ENCODE peak calls at places on chromosomes 2 and 18, in seven cellular contexts. E is heart left ventricle, M is choroid plexus epithelial cell, A is HAP-1, G is left lung, S is Peyer's patch, Q is cardiac fibroblast. O is an unnamed sample.
A peak's percentile ranks its signal among the peaks of the same experiment; 100 is the strongest.

GRCh38 chr2:217988014-217988839 is 14.6 kb downstream of the TNS1 start:
- DNase-seq in Q (peak; percentile 80), G (peak; percentile 88), A (peak; percentile 40), S (peak; percentile 59), M (peak; percentile 82), E (peak; percentile 88), O (peak; percentile 23)

GRCh38 chr2:217932661-217933325 is 70.0 kb downstream of the TNS1 start:
- DNase-seq in M (no peak), S (no peak), G (no peak), A (no peak), E (peak; percentile 70), Q (peak; percentile 52), O (no peak)

GRCh38 chr2:233418761-233419625 is 64.7 kb downstream of the DGKD start:
- DNase-seq in A (no peak), M (peak; percentile 53), Q (peak; percentile 74), E (peak; percentile 88), G (no peak), S (peak; percentile 80), O (no peak)

GRCh38 chr2:177763532-177764265 is 308.9 kb downstream of the PDE11A start:
- DNase-seq in E (peak; percentile 74), Q (peak; percentile 75), M (peak; percentile 77), A (peak; percentile 67), G (peak; percentile 70), S (peak; percentile 62), O (peak; percentile 77)

GRCh38 chr2:53987336-53987921 is 16.6 kb upstream of the PSME4 start:
- DNase-seq in M (peak; percentile 78), G (no peak), Q (peak; percentile 62), S (no peak), E (no peak), A (no peak), O (no peak)

GRCh38 chr2:101837354-101837753 is 139.8 kb downstream of the MAP4K4 start:
- DNase-seq in G (no peak), Q (no peak), E (no peak), A (no peak), M (peak; percentile 27), S (no peak), O (no peak)

GRCh38 chr18:199214-199613 is 40.9 kb downstream of the USP14 start:
- DNase-seq in G (no peak), A (no peak), E (no peak), Q (no peak), S (no peak), M (no peak), O (no peak)

GRCh38 chr2:182208421-182208820 is 218.4 kb downstream of the PDE1A start:
- DNase-seq in S (no peak), M (no peak), G (no peak), A (no peak), E (no peak), Q (no peak), O (no peak)

GRCh38 chr2:81266106-81266505 is 961.6 kb upstream of the LRRTM1 start:
- DNase-seq in M (no peak), G (no peak), Q (peak; percentile 1), S (no peak), A (peak; percentile 20), E (no peak), O (peak; percentile 35)

GRCh38 chr2:196767101-196767500 is 32.4 kb downstream of the GTF3C3 start:
- DNase-seq in M (no peak), E (no peak), G (no peak), Q (no peak), S (no peak), A (no peak), O (no peak)

GRCh38 chr18:13191779-13192178 is 26.8 kb upstream of the LDLRAD4 start:
- DNase-seq in Q (peak; percentile 61), A (no peak), E (no peak), S (no peak), M (peak; percentile 48), G (no peak), O (no peak)

GRCh38 chr2:120308038-120308910 is 37.7 kb upstream of the INHBB start:
- DNase-seq in G (no peak), E (peak; percentile 23), Q (no peak), A (no peak), M (no peak), S (no peak), O (no peak)

GRCh38 chr18:2028986-2029385 is 542.3 kb downstream of the METTL4 start:
- DNase-seq in A (no peak), E (no peak), M (no peak), G (no peak), Q (no peak), S (no peak), O (no peak)

DNA sequence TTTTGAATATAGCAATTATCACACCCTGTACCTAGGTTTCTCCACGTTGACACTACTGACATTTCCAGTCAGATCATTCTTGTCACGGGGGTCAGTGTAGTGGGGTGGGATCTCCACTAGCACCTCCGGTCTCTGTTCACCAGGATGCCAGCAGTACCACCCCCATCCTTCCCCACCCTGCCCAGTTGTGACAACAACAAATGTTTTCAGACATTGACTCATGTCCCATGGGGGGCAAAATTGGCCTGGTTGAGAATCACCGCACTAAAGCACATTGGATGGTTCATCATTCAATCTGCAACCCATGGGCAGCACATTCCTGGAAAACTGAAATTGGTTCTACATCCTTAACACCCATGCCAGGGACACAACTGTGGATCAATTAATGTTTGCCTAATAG is 32.3 kb downstream of the FEZ2 start:
- DNase-seq in S (no peak), E (no peak), M (no peak), A (no peak), Q (no peak), G (no peak), O (no peak)
- H3K4me3 ChIP-seq in S (no peak overlapping the region), E (no peak overlapping the region), M (no peak overlapping the region), A (no peak overlapping the region), Q (no peak overlapping the region), G (no peak overlapping the region), O (no peak overlapping the region)

GRCh38 chr18:23995180-23995579 is 19.4 kb upstream of the TTC39C start:
- DNase-seq in S (no peak), A (no peak), Q (no peak), M (no peak), G (no peak), E (no peak), O (no peak)
- H3K4me3 ChIP-seq in S (no peak overlapping the region), A (no peak overlapping the region), Q (no peak overlapping the region), M (no peak overlapping the region), G (no peak overlapping the region), E (no peak overlapping the region), O (no peak overlapping the region)

GRCh38 chr2:149585317-149585885 is 2.2 kb downstream of the MMADHC start:
- DNase-seq in E (no peak), S (no peak), Q (no peak), A (no peak), M (no peak), G (no peak), O (no peak)
- H3K4me3 ChIP-seq in E (peak overlapping the region; percentile 86), S (no peak overlapping the region), Q (no peak overlapping the region), A (peak overlapping the region; percentile 70), M (peak overlapping the region; percentile 90), G (no peak overlapping the region), O (no peak overlapping the region)

DNA sequence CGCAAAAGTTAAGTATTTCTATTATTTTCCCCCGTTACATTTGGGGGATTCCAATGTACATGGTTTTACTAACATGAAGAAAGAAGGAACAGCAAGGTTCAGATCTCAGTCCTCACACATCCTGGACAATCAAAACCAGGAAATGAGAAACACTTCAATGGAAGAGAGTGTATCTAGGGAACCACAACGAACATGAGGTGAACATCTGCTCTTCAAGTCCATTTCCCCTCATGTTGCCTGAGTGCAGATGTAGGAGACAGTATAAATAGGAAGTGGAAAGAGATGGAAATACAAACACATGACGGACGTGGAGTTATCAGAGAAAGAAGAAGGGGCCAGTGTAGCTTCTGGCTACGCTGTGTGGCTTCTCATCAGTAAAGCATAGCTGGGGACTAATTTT is 52.6 kb downstream of the CHN1 start:
- DNase-seq in A (no peak), M (peak; percentile 59), G (no peak), E (no peak), Q (no peak), S (no peak), O (peak; percentile 48)
- H3K4me3 ChIP-seq in A (no peak overlapping the region), M (no peak overlapping the region), G (no peak overlapping the region), E (no peak overlapping the region), Q (no peak overlapping the region), S (no peak overlapping the region), O (no peak overlapping the region)

DNA sequence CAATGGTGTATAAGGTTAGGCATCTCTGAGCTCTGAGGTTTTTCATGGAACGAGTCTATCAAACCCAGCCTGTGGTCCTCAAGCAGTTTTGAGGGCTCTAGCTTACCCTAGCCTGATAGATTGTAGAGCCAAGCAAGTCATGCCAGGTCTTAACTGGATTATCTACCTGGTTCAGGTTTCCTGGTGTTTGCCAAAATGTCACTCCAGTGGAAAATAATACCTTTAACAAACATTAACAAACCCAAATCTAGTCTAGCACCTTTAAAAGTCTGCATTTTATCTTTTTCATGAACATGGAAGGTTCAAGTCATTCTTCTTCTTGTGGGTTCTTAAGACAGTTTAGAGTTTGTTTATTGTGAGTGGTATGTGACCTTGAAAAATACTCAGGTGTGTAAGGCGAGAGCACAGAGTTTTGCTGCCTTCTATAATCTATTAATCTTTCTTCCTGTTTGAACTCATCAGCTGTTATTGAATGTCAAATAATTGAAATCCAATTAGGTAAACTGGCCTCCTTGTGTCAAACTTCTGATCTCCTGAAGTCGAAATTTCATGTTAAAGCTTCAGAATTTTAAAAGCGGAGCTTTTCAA is 13.4 kb upstream of the ADGRF3 start:
- DNase-seq in E (no peak), A (no peak), S (no peak), G (no peak), Q (no peak), M (no peak), O (no peak)
- H3K4me3 ChIP-seq in E (no peak overlapping the region), A (no peak overlapping the region), S (no peak overlapping the region), G (no peak overlapping the region), Q (no peak overlapping the region), M (no peak overlapping the region), O (no peak overlapping the region)

GRCh38 chr2:216735661-216736060 is 40.3 kb upstream of the IGFBP5 start:
- DNase-seq in A (no peak), G (no peak), Q (no peak), E (no peak), S (no peak), M (no peak), O (no peak)

GRCh38 chr2:216732334-216732733 is 37.0 kb upstream of the IGFBP5 start:
- DNase-seq in S (no peak), Q (no peak), E (no peak), G (no peak), A (no peak), M (no peak), O (no peak)

GRCh38 chr2:216736326-216736725 is 41.0 kb upstream of the IGFBP5 start:
- DNase-seq in M (no peak), S (no peak), A (no peak), E (no peak), Q (no peak), G (no peak), O (no peak)

GRCh38 chr2:216733046-216733445 is 37.7 kb upstream of the IGFBP5 start:
- DNase-seq in Q (no peak), E (no peak), G (no peak), S (no peak), M (no peak), A (no peak), O (no peak)

GRCh38 chr2:216735086-216735485 is 39.7 kb upstream of the IGFBP5 start:
- DNase-seq in M (peak; percentile 69), A (no peak), Q (peak; percentile 65), S (no peak), E (no peak), G (no peak), O (no peak)
- H3K4me3 ChIP-seq in M (no peak overlapping the region), A (no peak overlapping the region), Q (no peak overlapping the region), S (no peak overlapping the region), E (no peak overlapping the region), G (no peak overlapping the region), O (no peak overlapping the region)

GRCh38 chr18:41226186-41226585 is 728.8 kb upstream of the PIK3C3 start:
- DNase-seq in S (no peak), A (no peak), Q (peak; percentile 93), G (no peak), M (peak; percentile 76), E (no peak), O (no peak)
- H3K4me3 ChIP-seq in S (no peak overlapping the region), A (no peak overlapping the region), Q (no peak overlapping the region), G (no peak overlapping the region), M (no peak overlapping the region), E (no peak overlapping the region), O (no peak overlapping the region)

O was measured in Jurkat, Clone E6-1.